ENCODE peak calls at places on chromosomes 6 and 20, in six cellular contexts. B is GM04504, Y is pancreas, E is ACHN, H is nucleus accumbens, T is left lobe of liver. V is an unnamed sample.

GRCh38 chr6:126033696-126034095 is 47.4 kb downstream of the TRMT11 start:
- DNase-seq in B (peak), T (no peak), H (no peak), E (peak), Y (no peak), V (peak)

GRCh38 chr6:125994659-125995488 is 8.5 kb downstream of the TRMT11 start:
- DNase-seq in T (no peak), E (no peak), H (no peak), B (no peak), Y (no peak), V (no peak)

GRCh38 chr6:16731503-16732018 is 29.7 kb downstream of the ATXN1 start:
- DNase-seq in B (no peak), Y (no peak), H (no peak), E (no peak), T (no peak), V (no peak)

GRCh38 chr6:45209762-45210161 is 118.4 kb upstream of the RUNX2 start:
- DNase-seq in E (no peak), T (no peak), H (no peak), B (no peak), Y (no peak), V (no peak)

GRCh38 chr6:3013486-3013885 is 13.8 kb downstream of the NQO2 start:
- DNase-seq in B (no peak), H (no peak), Y (no peak), E (peak), T (peak), V (peak)

GRCh38 chr6:147467463-147467862 is 41.0 kb upstream of the SAMD5 start:
- DNase-seq in Y (no peak), E (no peak), T (no peak), B (no peak), H (no peak), V (no peak)

GRCh38 chr6:136235233-136235564 is 14.9 kb downstream of the MTFR2 start:
- DNase-seq in T (no peak), H (no peak), B (no peak), E (no peak), Y (no peak), V (no peak)

GRCh38 chr6:122886475-122886874 is 97.4 kb downstream of the SMPDL3A start:
- DNase-seq in H (no peak), T (no peak), E (no peak), B (no peak), Y (no peak), V (no peak)

GRCh38 chr6:16514249-16514648 is 247.0 kb downstream of the ATXN1 start:
- DNase-seq in H (peak), T (no peak), B (no peak), Y (no peak), E (peak), V (no peak)

GRCh38 chr6:111683749-111684267 is 78.1 kb upstream of the TRAF3IP2 start:
- DNase-seq in E (no peak), B (peak), H (no peak), Y (no peak), T (no peak), V (no peak)

GRCh38 chr6:32192608-32193039 is at the start of gene GPSM3:
- DNase-seq in B (no peak), E (no peak), Y (no peak), H (no peak), T (peak), V (peak)

GRCh38 chr6:88848870-88849269 is 114.5 kb downstream of the RNGTT start:
- DNase-seq in E (no peak), Y (no peak), T (no peak), B (no peak), H (no peak), V (no peak)

GRCh38 chr6:43175676-43176422 is 4.8 kb downstream of the SRF start:
- DNase-seq in Y (no peak), T (no peak), H (no peak), B (no peak), E (no peak), V (no peak)

GRCh38 chr6:141624301-141624700 is 508.4 kb upstream of the GJE1 start:
- DNase-seq in E (no peak), Y (no peak), B (no peak), H (no peak), T (no peak), V (no peak)

GRCh38 chr6:158233214-158233795 is 65.2 kb downstream of the GTF2H5 start:
- DNase-seq in E (no peak), B (no peak), Y (no peak), H (no peak), T (no peak), V (no peak)

GRCh38 chr6:145544031-145544430 is 191.3 kb downstream of the EPM2A start:
- DNase-seq in H (no peak), T (no peak), B (peak), Y (no peak), E (peak), V (no peak)

GRCh38 chr20:46559685-46560440 is 9.4 kb upstream of the OCSTAMP start:
- DNase-seq in H (no peak), B (no peak), T (no peak), Y (no peak), E (no peak), V (no peak)

GRCh38 chr20:15012551-15012950 is 675.1 kb upstream of the FLRT3 start:
- DNase-seq in E (no peak), H (no peak), T (no peak), Y (no peak), B (no peak), V (no peak)

GRCh38 chr6:45997875-45998506 is 17.7 kb downstream of the CLIC5 start:
- DNase-seq in Y (no peak), H (no peak), E (no peak), T (no peak), B (no peak), V (no peak)

GRCh38 chr20:2350606-2351005 is 30.1 kb upstream of the TGM6 start:
- DNase-seq in T (no peak), H (no peak), B (no peak), E (no peak), Y (no peak), V (no peak)

GRCh38 chr6:1378224-1379025 is 11.0 kb upstream of the FOXF2 start:
- DNase-seq in H (no peak), T (no peak), Y (peak), B (no peak), E (no peak), V (no peak)

GRCh38 chr20:58661298-58662141 is 10.4 kb downstream of the STX16 start:
- DNase-seq in E (no peak), B (no peak), T (no peak), H (no peak), Y (no peak), V (no peak)

GRCh38 chr20:16115891-16116577 is 457.2 kb downstream of the KIF16B start:
- DNase-seq in Y (no peak), T (no peak), E (no peak), B (no peak), H (no peak), V (no peak)

GRCh38 chr6:134908906-134909516 is 40.9 kb downstream of the ALDH8A1 start:
- DNase-seq in T (no peak), E (peak), Y (no peak), B (peak), H (no peak), V (peak)

GRCh38 chr20:35606127-35606526 is 9.5 kb upstream of the SPAG4 start:
- DNase-seq in Y (no peak), H (no peak), E (no peak), T (no peak), B (no peak), V (no peak)

GRCh38 chr20:35307666-35308653 is 15.7 kb upstream of the FAM83C start:
- DNase-seq in H (peak), B (peak), Y (no peak), E (peak), T (peak), V (peak)

GRCh38 chr6:122028933-122029332 is 370.5 kb upstream of the HSF2 start:
- DNase-seq in Y (no peak), H (no peak), B (no peak), E (no peak), T (no peak), V (no peak)

GRCh38 chr20:7858851-7859250 is 81.4 kb downstream of the HAO1 start:
- DNase-seq in Y (no peak), B (no peak), T (no peak), H (no peak), E (no peak), V (no peak)

GRCh38 chr20:19993937-19994667 is 23.1 kb upstream of the NAA20 start:
- DNase-seq in H (no peak), T (no peak), Y (no peak), B (peak), E (peak), V (no peak)

GRCh38 chr6:16961577-16961976 is 140.3 kb upstream of the STMND1 start:
- DNase-seq in B (no peak), Y (no peak), T (no peak), E (no peak), H (no peak), V (no peak)

GRCh38 chr6:97292671-97293070 is 9.7 kb upstream of the MMS22L start:
- DNase-seq in E (no peak), H (no peak), T (no peak), Y (no peak), B (no peak), V (no peak)

GRCh38 chr6:75296811-75297779 is 12.5 kb upstream of the TMEM30A start:
- DNase-seq in E (peak), B (peak), H (no peak), T (no peak), Y (no peak), V (no peak)

GRCh38 chr20:17177341-17177740 is 49.5 kb upstream of the PCSK2 start:
- DNase-seq in B (no peak), H (no peak), E (no peak), T (no peak), Y (no peak), V (no peak)

GRCh38 chr6:30227763-30228487 is 14.7 kb upstream of the TRIM26 start:
- DNase-seq in T (no peak), H (no peak), E (no peak), Y (no peak), B (no peak), V (no peak)

GRCh38 chr6:151677427-151677826 is 130.1 kb upstream of the ESR1 start:
- DNase-seq in H (no peak), T (no peak), B (no peak), E (no peak), Y (no peak), V (no peak)

GRCh38 chr20:19176483-19176882 is 36.0 kb upstream of the SLC24A3 start:
- DNase-seq in B (no peak), H (no peak), Y (no peak), T (no peak), E (no peak), V (no peak)

GRCh38 chr20:17885544-17885943 is 83.0 kb downstream of the SNX5 start:
- DNase-seq in H (no peak), T (no peak), Y (no peak), B (no peak), E (no peak), V (no peak)

V was measured in ureter.